ENCODE peak calls at places on chromosomes 7 and 10, in five cellular contexts. Z is heart right ventricle, F is fibroblast of lung, P is A549, I is IMR-90. T is an unnamed sample.

GRCh38 chr7:80439894-80440811 is 71.7 kb downstream of the GNAT3 start:
- DNase-seq in Z (no peak), F (peak), P (no peak), I (peak), T (peak)

GRCh38 chr7:11373546-11374142 is 400.0 kb downstream of the PHF14 start:
- DNase-seq in Z (no peak), F (peak), P (peak), I (no peak), T (no peak)

GRCh38 chr7:68319061-68319460 is 1279.2 kb upstream of the AUTS2 start:
- DNase-seq in Z (no peak), F (no peak), P (no peak), I (no peak), T (no peak)

GRCh38 chr10:29627201-29628105 is 7.3 kb downstream of the SVIL start:
- DNase-seq in Z (no peak), F (peak), P (no peak), I (peak), T (peak)

GRCh38 chr10:119821172-119821571 is 51.5 kb downstream of the MCMBP start:
- DNase-seq in Z (no peak), F (no peak), P (no peak), I (no peak), T (no peak)

GRCh38 chr10:8300925-8301707 is 246.6 kb downstream of the GATA3 start:
- DNase-seq in Z (no peak), F (no peak), P (no peak), I (no peak), T (no peak)

GRCh38 chr7:121395494-121395960 is 581 bp downstream of the FAM3C start:
- DNase-seq in Z (peak), F (peak), P (peak), I (peak), T (peak)

GRCh38 chr10:17022898-17023297 is 106.7 kb downstream of the CUBN start:
- DNase-seq in Z (no peak), F (peak), P (no peak), I (no peak), T (peak)

GRCh38 chr7:55308186-55308929 is 56.8 kb upstream of the LANCL2 start:
- DNase-seq in Z (peak), F (peak), P (no peak), I (peak), T (peak)

GRCh38 chr10:119502214-119502613 is 40.3 kb downstream of the RGS10 start:
- DNase-seq in Z (no peak), F (no peak), P (no peak), I (no peak), T (no peak)

GRCh38 chr10:129742742-129743550 is 221.1 kb downstream of the EBF3 start:
- DNase-seq in Z (no peak), F (no peak), P (no peak), I (no peak), T (no peak)

GRCh38 chr7:19749658-19750057 is 23.8 kb downstream of the TMEM196 start:
- DNase-seq in Z (no peak), F (peak), P (no peak), I (no peak), T (peak)

GRCh38 chr10:82874671-82875070 is 999.7 kb downstream of the NRG3 start:
- DNase-seq in Z (no peak), F (peak), P (no peak), I (no peak), T (no peak)

GRCh38 chr7:46155367-46155766 is 234.3 kb upstream of the IGFBP3 start:
- DNase-seq in Z (no peak), F (no peak), P (peak), I (no peak), T (no peak)

GRCh38 chr10:75465110-75465509 is 33.7 kb downstream of the LRMDA start:
- DNase-seq in Z (no peak), F (no peak), P (no peak), I (no peak), T (peak)

GRCh38 chr7:115558186-115558585 is 472.4 kb downstream of the TFEC start:
- DNase-seq in Z (no peak), F (peak), P (no peak), I (peak), T (peak)

GRCh38 chr7:38694326-38694725 is 63.2 kb upstream of the AMPH start:
- DNase-seq in Z (no peak), F (no peak), P (no peak), I (no peak), T (no peak)

GRCh38 chr7:108424013-108424412 is 32.2 kb downstream of the NRCAM start:
- DNase-seq in Z (no peak), F (no peak), P (no peak), I (no peak), T (no peak)

GRCh38 chr7:77474756-77475155 is 58.6 kb upstream of the GSAP start:
- DNase-seq in Z (no peak), F (no peak), P (no peak), I (no peak), T (no peak)

GRCh38 chr7:82343-83155 is 109.8 kb upstream of the FAM20C start:
- DNase-seq in Z (no peak), F (no peak), P (no peak), I (no peak), T (no peak)

GRCh38 chr7:920351-921070 is 34.0 kb downstream of the ADAP1 start:
- DNase-seq in Z (no peak), F (no peak), P (no peak), I (no peak), T (no peak)

GRCh38 chr7:56053993-56054392 is 2.4 kb downstream of the CCT6A start:
- DNase-seq in Z (no peak), F (no peak), P (no peak), I (no peak), T (no peak)

GRCh38 chr10:116201011-116201410 is 72.0 kb downstream of the GFRA1 start:
- DNase-seq in Z (no peak), F (peak), P (no peak), I (peak), T (peak)

GRCh38 chr10:116195039-116195438 is 78.0 kb downstream of the GFRA1 start:
- DNase-seq in Z (no peak), F (no peak), P (no peak), I (no peak), T (no peak)

GRCh38 chr10:116198636-116199035 is 74.4 kb downstream of the GFRA1 start:
- DNase-seq in Z (no peak), F (no peak), P (no peak), I (no peak), T (no peak)

GRCh38 chr10:116195583-116195982 is 77.4 kb downstream of the GFRA1 start:
- DNase-seq in Z (no peak), F (no peak), P (no peak), I (no peak), T (no peak)

GRCh38 chr10:116197961-116198360 is 75.0 kb downstream of the GFRA1 start:
- DNase-seq in Z (no peak), F (no peak), P (no peak), I (no peak), T (no peak)
- H3K4me3 ChIP-seq in Z (no peak), F (no peak), P (no peak), I (no peak), T (no peak)

GRCh38 chr7:49638166-49638565 is 135.3 kb upstream of the VWC2 start:
- DNase-seq in Z (no peak), F (no peak), P (no peak), I (no peak), T (no peak)
- TF ChIP-seq CTCF in Z (peak), F (no peak), P (no peak), I (no peak), T (no peak)

GRCh38 chr10:101708073-101708472 is 13.1 kb upstream of the FBXW4 start:
- DNase-seq in Z (no peak), F (no peak), P (no peak), I (no peak), T (no peak)

GRCh38 chr10:101710064-101710695 is 15.2 kb upstream of the FBXW4 start:
- DNase-seq in Z (no peak), F (peak), P (no peak), I (peak), T (no peak)

GRCh38 chr10:101710793-101711192 is 15.8 kb upstream of the FBXW4 start:
- DNase-seq in Z (no peak), F (no peak), P (no peak), I (no peak), T (no peak)

GRCh38 chr10:101708870-101709269 is 13.9 kb upstream of the FBXW4 start:
- DNase-seq in Z (no peak), F (no peak), P (no peak), I (no peak), T (no peak)

GRCh38 chr10:101709359-101710063 is 14.5 kb upstream of the FBXW4 start:
- DNase-seq in Z (no peak), F (peak), P (no peak), I (peak), T (no peak)
- H3K4me3 ChIP-seq in Z (no peak), F (no peak), P (no peak), I (no peak), T (no peak)

GRCh38 chr10:61795147-61795546 is 106.4 kb upstream of the ARID5B start:
- DNase-seq in Z (no peak), F (no peak), P (no peak), I (no peak), T (no peak)

GRCh38 chr10:61796785-61797184 is 104.7 kb upstream of the ARID5B start:
- DNase-seq in Z (no peak), F (no peak), P (no peak), I (no peak), T (no peak)

GRCh38 chr10:61792921-61793320 is 108.6 kb upstream of the ARID5B start:
- DNase-seq in Z (no peak), F (no peak), P (no peak), I (no peak), T (no peak)

GRCh38 chr10:61793760-61794713 is 107.5 kb upstream of the ARID5B start:
- DNase-seq in Z (no peak), F (peak), P (no peak), I (peak), T (peak)

GRCh38 chr10:61795551-61795950 is 105.9 kb upstream of the ARID5B start:
- DNase-seq in Z (no peak), F (no peak), P (no peak), I (no peak), T (no peak)
- TF ChIP-seq CTCF in Z (no peak), F (peak), P (no peak), I (no peak), T (no peak)

GRCh38 chr10:46264737-46265368 is 21.9 kb upstream of the ANTXRL start:
- DNase-seq in Z (no peak), F (no peak), P (no peak), I (no peak), T (no peak)

GRCh38 chr10:46267132-46267985 is 19.4 kb upstream of the ANTXRL start:
- DNase-seq in Z (no peak), F (no peak), P (no peak), I (no peak), T (no peak)

GRCh38 chr10:46266506-46266985 is 20.3 kb upstream of the ANTXRL start:
- DNase-seq in Z (no peak), F (no peak), P (no peak), I (no peak), T (no peak)

GRCh38 chr10:46263831-46264268 is 22.9 kb upstream of the ANTXRL start:
- DNase-seq in Z (no peak), F (no peak), P (no peak), I (no peak), T (no peak)

GRCh38 chr10:46265981-46266505 is 20.8 kb upstream of the ANTXRL start:
- DNase-seq in Z (no peak), F (no peak), P (no peak), I (no peak), T (no peak)
- H3K4me3 ChIP-seq in Z (no peak), F (no peak), P (no peak), I (no peak), T (no peak)

GRCh38 chr10:101749033-101749432 is 26.9 kb downstream of the FGF8 start:
- DNase-seq in Z (no peak), F (no peak), P (peak), I (no peak), T (no peak)
- TF ChIP-seq CTCF in Z (no peak), F (no peak), P (peak), I (no peak), T (no peak)

GRCh38 chr10:31263903-31264302 is 55.1 kb upstream of the ZEB1 start:
- DNase-seq in Z (no peak), F (peak), P (no peak), I (peak), T (no peak)

GRCh38 chr10:31272841-31273240 is 46.2 kb upstream of the ZEB1 start:
- DNase-seq in Z (no peak), F (no peak), P (no peak), I (no peak), T (no peak)

GRCh38 chr10:31270954-31271353 is 48.1 kb upstream of the ZEB1 start:
- DNase-seq in Z (no peak), F (no peak), P (no peak), I (no peak), T (no peak)

GRCh38 chr10:31273789-31274188 is 45.2 kb upstream of the ZEB1 start:
- DNase-seq in Z (no peak), F (no peak), P (no peak), I (no peak), T (no peak)

DNA sequence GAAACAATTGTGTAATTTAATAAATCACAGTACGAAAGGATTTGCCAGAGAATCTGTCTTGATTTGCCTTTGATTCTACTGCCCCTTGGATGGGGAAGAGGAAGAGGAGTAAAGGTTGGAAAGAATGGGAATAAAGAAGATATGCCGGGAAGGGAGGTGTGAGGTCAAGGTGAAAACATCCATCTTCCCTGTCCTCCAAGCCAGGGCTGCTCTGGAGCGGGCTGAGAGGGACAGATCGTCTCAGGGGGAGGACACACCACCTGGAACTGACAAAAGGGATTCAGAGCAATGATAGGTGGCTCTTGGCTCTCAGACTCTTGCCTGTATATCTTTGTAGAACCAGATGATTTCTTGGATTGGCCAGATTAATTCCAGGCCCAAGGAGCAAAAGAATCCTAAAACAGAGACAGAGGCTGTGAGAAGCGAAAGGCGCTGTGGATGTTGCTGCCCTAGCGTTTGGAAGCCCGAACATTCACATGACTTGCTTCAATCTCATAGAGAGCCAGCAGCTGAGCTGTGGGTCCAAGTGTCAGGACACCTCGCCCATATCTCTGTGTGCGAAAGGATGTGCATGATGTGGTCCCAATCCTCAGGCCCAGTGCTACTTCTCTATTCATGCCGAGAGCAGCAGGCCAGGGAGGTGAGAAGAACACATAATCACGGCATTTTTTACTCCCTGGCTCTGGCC is 50.3 kb upstream of the ZEB1 start:
- DNase-seq in Z (no peak), F (no peak), P (no peak), I (no peak), T (no peak)
- H3K4me3 ChIP-seq in Z (no peak), F (no peak), P (no peak), I (no peak), T (no peak)